ENCODE peak calls at places on chromosomes 3 and 15, in five cellular contexts. One of them, this sample, is unnamed.

GRCh38 chr15:68307131-68307928 is 29.8 kb downstream of the FEM1B start:
- DNase-seq in GM23338: no peak
- DNase-seq in PC-3: no peak
- DNase-seq in hepatocyte: no peak
- DNase-seq in HCT116: no peak
- DNase-seq in this sample: no peak

GRCh38 chr3:9770276-9770812 is 597 bp upstream of the CAMK1 start:
- DNase-seq in GM23338: peak
- DNase-seq in PC-3: no peak
- DNase-seq in hepatocyte: peak
- DNase-seq in HCT116: no peak
- DNase-seq in this sample: no peak

GRCh38 chr15:81047948-81048347 is 47.2 kb downstream of the TLNRD1 start:
- DNase-seq in GM23338: no peak
- DNase-seq in PC-3: no peak
- DNase-seq in hepatocyte: no peak
- DNase-seq in HCT116: no peak
- DNase-seq in this sample: no peak

GRCh38 chr3:71423151-71423906 is 160.2 kb downstream of the FOXP1 start:
- DNase-seq in GM23338: no peak
- DNase-seq in PC-3: peak
- DNase-seq in hepatocyte: peak
- DNase-seq in HCT116: no peak
- DNase-seq in this sample: no peak

GRCh38 chr3:125395091-125395490 is 20.0 kb upstream of the ZNF148 start:
- DNase-seq in GM23338: no peak
- DNase-seq in PC-3: peak
- DNase-seq in hepatocyte: no peak
- DNase-seq in HCT116: no peak
- DNase-seq in this sample: no peak

GRCh38 chr15:91268510-91268909 is 168.5 kb downstream of the SV2B start:
- DNase-seq in GM23338: peak
- DNase-seq in PC-3: no peak
- DNase-seq in hepatocyte: no peak
- DNase-seq in HCT116: peak
- DNase-seq in this sample: peak

GRCh38 chr3:83034806-83035703 is 1273.6 kb upstream of the GBE1 start:
- DNase-seq in GM23338: no peak
- DNase-seq in PC-3: no peak
- DNase-seq in hepatocyte: no peak
- DNase-seq in HCT116: no peak
- DNase-seq in this sample: no peak

GRCh38 chr3:73695841-73696240 is 71.1 kb upstream of the PDZRN3 start:
- DNase-seq in GM23338: no peak
- DNase-seq in PC-3: no peak
- DNase-seq in hepatocyte: no peak
- DNase-seq in HCT116: no peak
- DNase-seq in this sample: peak

GRCh38 chr3:190883973-190884832 is 21.7 kb upstream of the GMNC start:
- DNase-seq in GM23338: peak
- DNase-seq in PC-3: peak
- DNase-seq in hepatocyte: peak
- DNase-seq in HCT116: peak
- DNase-seq in this sample: peak

GRCh38 chr15:74316116-74316515 is 51.3 kb downstream of the CYP11A1 start:
- DNase-seq in GM23338: no peak
- DNase-seq in PC-3: no peak
- DNase-seq in hepatocyte: no peak
- DNase-seq in HCT116: no peak
- DNase-seq in this sample: no peak

GRCh38 chr3:170062068-170062467 is 24.3 kb downstream of the GPR160 start:
- DNase-seq in GM23338: no peak
- DNase-seq in PC-3: no peak
- DNase-seq in hepatocyte: no peak
- DNase-seq in HCT116: no peak
- DNase-seq in this sample: no peak

GRCh38 chr3:170058127-170058526 is 20.3 kb downstream of the GPR160 start:
- DNase-seq in GM23338: no peak
- DNase-seq in PC-3: no peak
- DNase-seq in hepatocyte: no peak
- DNase-seq in HCT116: no peak
- DNase-seq in this sample: no peak

GRCh38 chr3:170056710-170057454 is 19.1 kb downstream of the GPR160 start:
- DNase-seq in GM23338: no peak
- DNase-seq in PC-3: no peak
- DNase-seq in hepatocyte: no peak
- DNase-seq in HCT116: no peak
- DNase-seq in this sample: no peak

GRCh38 chr3:170057550-170057949 is 19.8 kb downstream of the GPR160 start:
- DNase-seq in GM23338: no peak
- DNase-seq in PC-3: no peak
- DNase-seq in hepatocyte: no peak
- DNase-seq in HCT116: no peak
- DNase-seq in this sample: no peak

DNA sequence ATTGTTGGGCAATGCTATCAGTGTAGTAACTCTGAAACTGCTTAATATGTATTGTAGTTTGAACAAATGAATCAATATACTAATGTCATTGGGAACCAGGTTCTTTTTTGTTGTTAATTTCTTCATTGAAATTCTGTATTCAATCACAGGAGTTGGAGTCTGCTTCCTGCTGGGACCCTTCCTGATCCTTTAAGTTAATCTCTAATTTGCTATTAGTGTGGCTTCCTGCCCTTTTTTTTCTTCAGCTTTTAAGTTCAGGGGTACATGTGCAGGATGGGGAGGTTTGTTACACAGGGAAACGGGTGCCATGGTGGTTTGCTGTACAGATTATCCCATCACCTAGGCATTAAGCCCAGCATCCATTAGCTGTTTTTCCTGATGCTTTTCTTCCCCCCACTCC is 21.7 kb downstream of the GPR160 start:
- DNase-seq in GM23338: peak
- DNase-seq in PC-3: no peak
- DNase-seq in hepatocyte: no peak
- DNase-seq in HCT116: no peak
- DNase-seq in this sample: no peak
- TF ChIP-seq EZH2 in GM23338: no peak
- TF ChIP-seq EZH2 in PC-3: no peak
- TF ChIP-seq EZH2 in hepatocyte: no peak
- TF ChIP-seq EZH2 in HCT116: no peak
- TF ChIP-seq EZH2 in this sample: no peak

GRCh38 chr3:14391033-14391432 is 11.4 kb upstream of the SLC6A6 start:
- DNase-seq in GM23338: no peak
- DNase-seq in PC-3: peak
- DNase-seq in hepatocyte: peak
- DNase-seq in HCT116: no peak
- DNase-seq in this sample: peak

GRCh38 chr3:14393440-14394111 is 8.8 kb upstream of the SLC6A6 start:
- DNase-seq in GM23338: no peak
- DNase-seq in PC-3: no peak
- DNase-seq in hepatocyte: no peak
- DNase-seq in HCT116: no peak
- DNase-seq in this sample: no peak

GRCh38 chr3:14392231-14392630 is 10.2 kb upstream of the SLC6A6 start:
- DNase-seq in GM23338: peak
- DNase-seq in PC-3: no peak
- DNase-seq in hepatocyte: no peak
- DNase-seq in HCT116: no peak
- DNase-seq in this sample: no peak

GRCh38 chr3:14396293-14396692 is 6.1 kb upstream of the SLC6A6 start:
- DNase-seq in GM23338: no peak
- DNase-seq in PC-3: no peak
- DNase-seq in hepatocyte: no peak
- DNase-seq in HCT116: no peak
- DNase-seq in this sample: no peak

GRCh38 chr3:14392803-14393319 is 9.5 kb upstream of the SLC6A6 start:
- DNase-seq in GM23338: no peak
- DNase-seq in PC-3: no peak
- DNase-seq in hepatocyte: no peak
- DNase-seq in HCT116: no peak
- DNase-seq in this sample: no peak
- TF ChIP-seq EZH2phosphoT487 in GM23338: no peak
- TF ChIP-seq EZH2phosphoT487 in PC-3: no peak
- TF ChIP-seq EZH2phosphoT487 in hepatocyte: no peak
- TF ChIP-seq EZH2phosphoT487 in HCT116: no peak
- TF ChIP-seq EZH2phosphoT487 in this sample: no peak

DNA sequence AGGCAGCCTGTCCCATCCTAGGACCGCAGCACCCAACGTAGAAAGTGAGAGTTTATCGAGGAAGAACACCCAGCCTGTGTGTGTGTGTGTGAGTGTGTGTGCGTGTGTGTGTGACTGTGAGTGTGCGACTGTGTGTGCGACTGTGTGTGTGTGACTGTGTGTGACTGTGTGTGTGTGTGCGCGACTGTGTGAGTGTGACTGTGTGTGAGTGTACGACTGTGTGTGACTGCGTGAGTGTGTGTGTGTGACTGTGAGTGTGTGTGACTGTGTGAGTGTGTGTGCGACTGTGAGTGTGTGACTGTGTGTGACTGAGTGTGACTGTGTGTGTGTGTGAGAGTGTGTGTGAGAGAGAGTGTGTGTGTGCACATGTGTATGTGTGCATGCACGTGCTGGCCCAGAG is 15.1 kb upstream of the DLL4 start:
- DNase-seq in GM23338: no peak
- DNase-seq in PC-3: no peak
- DNase-seq in hepatocyte: no peak
- DNase-seq in HCT116: no peak
- DNase-seq in this sample: no peak
- H2AFZ ChIP-seq in GM23338: no peak
- H2AFZ ChIP-seq in PC-3: no peak
- H2AFZ ChIP-seq in hepatocyte: no peak
- H2AFZ ChIP-seq in HCT116: no peak
- H2AFZ ChIP-seq in this sample: no peak

GRCh38 chr15:41970456-41970855 is 1.9 kb downstream of the EHD4 start:
- DNase-seq in GM23338: no peak
- DNase-seq in PC-3: no peak
- DNase-seq in hepatocyte: no peak
- DNase-seq in HCT116: no peak
- DNase-seq in this sample: no peak

GRCh38 chr15:41972341-41973237 is at the start of gene EHD4:
- DNase-seq in GM23338: peak
- DNase-seq in PC-3: peak
- DNase-seq in hepatocyte: peak
- DNase-seq in HCT116: peak
- DNase-seq in this sample: peak

GRCh38 chr15:41969851-41970431 is 2.4 kb downstream of the EHD4 start:
- DNase-seq in GM23338: no peak
- DNase-seq in PC-3: peak
- DNase-seq in hepatocyte: no peak
- DNase-seq in HCT116: no peak
- DNase-seq in this sample: no peak

GRCh38 chr15:41971893-41972340 is 440 bp downstream of the EHD4 start:
- DNase-seq in GM23338: peak
- DNase-seq in PC-3: no peak
- DNase-seq in hepatocyte: peak
- DNase-seq in HCT116: no peak
- DNase-seq in this sample: peak

GRCh38 chr15:41971089-41971892 is 1.1 kb downstream of the EHD4 start:
- DNase-seq in GM23338: peak
- DNase-seq in PC-3: peak
- DNase-seq in hepatocyte: peak
- DNase-seq in HCT116: peak
- DNase-seq in this sample: peak
- TF ChIP-seq EZH2 in GM23338: no peak
- TF ChIP-seq EZH2 in PC-3: no peak
- TF ChIP-seq EZH2 in hepatocyte: no peak
- TF ChIP-seq EZH2 in HCT116: no peak
- TF ChIP-seq EZH2 in this sample: no peak

GRCh38 chr3:56878046-56878445 is 76.3 kb upstream of the ARHGEF3 start:
- DNase-seq in GM23338: peak
- DNase-seq in PC-3: no peak
- DNase-seq in hepatocyte: no peak
- DNase-seq in HCT116: no peak
- DNase-seq in this sample: no peak
- TF ChIP-seq EZH2phosphoT487 in GM23338: no peak
- TF ChIP-seq EZH2phosphoT487 in PC-3: no peak
- TF ChIP-seq EZH2phosphoT487 in hepatocyte: no peak
- TF ChIP-seq EZH2phosphoT487 in HCT116: no peak
- TF ChIP-seq EZH2phosphoT487 in this sample: no peak

GRCh38 chr15:56857828-56858227 is 60.6 kb upstream of the TCF12 start:
- DNase-seq in GM23338: no peak
- DNase-seq in PC-3: no peak
- DNase-seq in hepatocyte: no peak
- DNase-seq in HCT116: no peak
- DNase-seq in this sample: no peak
- H2AFZ ChIP-seq in GM23338: no peak
- H2AFZ ChIP-seq in PC-3: no peak
- H2AFZ ChIP-seq in hepatocyte: no peak
- H2AFZ ChIP-seq in HCT116: no peak
- H2AFZ ChIP-seq in this sample: no peak

GRCh38 chr15:89417206-89417725 is 79.1 kb downstream of the RHCG start:
- DNase-seq in GM23338: no peak
- DNase-seq in PC-3: no peak
- DNase-seq in hepatocyte: no peak
- DNase-seq in HCT116: no peak
- DNase-seq in this sample: no peak

GRCh38 chr15:89414571-89414970 is 79.9 kb upstream of the POLG start:
- DNase-seq in GM23338: no peak
- DNase-seq in PC-3: no peak
- DNase-seq in hepatocyte: no peak
- DNase-seq in HCT116: no peak
- DNase-seq in this sample: no peak

GRCh38 chr15:89419370-89419984 is 76.9 kb downstream of the RHCG start:
- DNase-seq in GM23338: peak
- DNase-seq in PC-3: peak
- DNase-seq in hepatocyte: peak
- DNase-seq in HCT116: no peak
- DNase-seq in this sample: peak

GRCh38 chr15:89413877-89414276 is 79.3 kb upstream of the POLG start:
- DNase-seq in GM23338: no peak
- DNase-seq in PC-3: no peak
- DNase-seq in hepatocyte: no peak
- DNase-seq in HCT116: no peak
- DNase-seq in this sample: no peak

GRCh38 chr15:89416339-89417183 is 79.8 kb downstream of the RHCG start:
- DNase-seq in GM23338: peak
- DNase-seq in PC-3: peak
- DNase-seq in hepatocyte: peak
- DNase-seq in HCT116: peak
- DNase-seq in this sample: peak
- TF ChIP-seq EZH2 in GM23338: peak
- TF ChIP-seq EZH2 in PC-3: no peak
- TF ChIP-seq EZH2 in hepatocyte: no peak
- TF ChIP-seq EZH2 in HCT116: no peak
- TF ChIP-seq EZH2 in this sample: peak

DNA sequence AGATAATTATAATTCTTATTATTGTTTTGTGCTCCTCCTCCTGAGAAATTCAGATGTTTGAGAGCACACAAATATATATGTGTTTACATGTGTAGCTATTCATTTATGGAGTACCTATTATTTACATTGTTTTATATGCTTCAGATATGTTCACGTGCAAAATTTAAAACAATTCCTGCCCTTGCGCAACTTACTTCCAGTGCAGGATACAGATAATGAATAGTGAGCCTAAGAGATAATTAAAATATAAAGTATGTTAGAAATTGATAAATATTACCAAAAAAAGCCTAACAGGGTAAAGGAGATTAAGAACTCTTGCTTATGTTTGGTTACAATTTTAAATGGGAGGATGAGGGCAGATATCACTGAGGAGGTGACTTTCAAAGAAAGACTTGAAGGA is 81.7 kb upstream of the DPH6 start:
- DNase-seq in GM23338: no peak
- DNase-seq in PC-3: no peak
- DNase-seq in hepatocyte: no peak
- DNase-seq in HCT116: no peak
- DNase-seq in this sample: no peak
- TF ChIP-seq EZH2phosphoT487 in GM23338: no peak
- TF ChIP-seq EZH2phosphoT487 in PC-3: no peak
- TF ChIP-seq EZH2phosphoT487 in hepatocyte: no peak
- TF ChIP-seq EZH2phosphoT487 in HCT116: no peak
- TF ChIP-seq EZH2phosphoT487 in this sample: no peak

This sample was measured in GM23248.